ENCODE peak calls at places on chromosomes 12 and 14, in six cellular contexts. A is mucosa of descending colon, T is RWPE1, Y is OCI-LY7, E is uterus, W is cardiac fibroblast. O is an unnamed sample.

GRCh38 chr14:54692261-54692861 is 125.4 kb downstream of the SAMD4A start:
- DNase-seq in A (no peak), T (no peak), Y (no peak), E (no peak), W (peak), O (no peak)

GRCh38 chr12:110636516-110636915 is 22.6 kb downstream of the TCTN1 start:
- DNase-seq in A (no peak), T (no peak), Y (peak), E (no peak), W (no peak), O (peak)

GRCh38 chr12:28966049-28966778 is 182.9 kb upstream of the FAR2 start:
- DNase-seq in A (no peak), T (no peak), Y (no peak), E (peak), W (no peak), O (no peak)

GRCh38 chr12:49941556-49942511 is 8.7 kb upstream of the AQP2 start:
- DNase-seq in A (no peak), T (no peak), Y (no peak), E (no peak), W (no peak), O (no peak)

GRCh38 chr12:39138268-39138667 is 232.9 kb upstream of the CPNE8 start:
- DNase-seq in A (no peak), T (no peak), Y (no peak), E (no peak), W (no peak), O (no peak)

GRCh38 chr14:68924392-68925158 is 54.5 kb downstream of the ACTN1 start:
- DNase-seq in A (no peak), T (peak), Y (no peak), E (no peak), W (no peak), O (no peak)

GRCh38 chr12:21940972-21941521 is at the start of gene ABCC9:
- DNase-seq in A (peak), T (no peak), Y (no peak), E (peak), W (peak), O (no peak)

GRCh38 chr12:20620311-20620710 is 74.8 kb upstream of the SLCO1C1 start:
- DNase-seq in A (no peak), T (no peak), Y (no peak), E (no peak), W (no peak), O (no peak)

GRCh38 chr14:105447651-105448640 is 26.7 kb upstream of the CRIP2 start:
- DNase-seq in A (peak), T (no peak), Y (no peak), E (no peak), W (no peak), O (no peak)

GRCh38 chr14:73325630-73326299 is 88.5 kb downstream of the PAPLN start:
- DNase-seq in A (no peak), T (no peak), Y (peak), E (no peak), W (no peak), O (no peak)

GRCh38 chr12:77594386-77594785 is 236.3 kb upstream of the NAV3 start:
- DNase-seq in A (no peak), T (no peak), Y (no peak), E (no peak), W (no peak), O (no peak)

GRCh38 chr14:74860899-74861733 is 14.8 kb downstream of the PROX2 start:
- DNase-seq in A (peak), T (peak), Y (peak), E (peak), W (peak), O (peak)

GRCh38 chr12:79250186-79250585 is 385.6 kb downstream of the SYT1 start:
- DNase-seq in A (no peak), T (peak), Y (no peak), E (no peak), W (peak), O (no peak)

GRCh38 chr12:14769462-14769836 is 33.8 kb downstream of the WBP11 start:
- DNase-seq in A (peak), T (no peak), Y (peak), E (peak), W (no peak), O (peak)

GRCh38 chr12:50979369-50980052 is 27.2 kb downstream of the HIGD1C start:
- DNase-seq in A (no peak), T (no peak), Y (no peak), E (no peak), W (no peak), O (peak)

GRCh38 chr14:54147285-54147684 is 190.7 kb upstream of the BMP4 start:
- DNase-seq in A (no peak), T (no peak), Y (no peak), E (no peak), W (peak), O (no peak)

GRCh38 chr14:67166450-67166853 is 22.8 kb upstream of the GARIN2 start:
- DNase-seq in A (no peak), T (peak), Y (peak), E (no peak), W (peak), O (peak)

GRCh38 chr14:23568021-23568599 is 519 bp upstream of the AP1G2 start:
- DNase-seq in A (no peak), T (no peak), Y (no peak), E (no peak), W (no peak), O (no peak)

GRCh38 chr12:22312336-22312735 is 22.2 kb downstream of the ST8SIA1 start:
- DNase-seq in A (no peak), T (peak), Y (no peak), E (no peak), W (peak), O (no peak)

GRCh38 chr12:43338848-43339526 is 213.0 kb downstream of the ADAMTS20 start:
- DNase-seq in A (no peak), T (peak), Y (no peak), E (no peak), W (peak), O (peak)

GRCh38 chr12:115118177-115118724 is 434.3 kb upstream of the TBX3 start:
- DNase-seq in A (no peak), T (no peak), Y (no peak), E (no peak), W (peak), O (no peak)

GRCh38 chr12:80712866-80713265 is 3.8 kb upstream of the MYF5 start:
- DNase-seq in A (no peak), T (no peak), Y (no peak), E (no peak), W (no peak), O (no peak)

GRCh38 chr12:33476058-33476457 is 36.4 kb upstream of the SYT10 start:
- DNase-seq in A (no peak), T (no peak), Y (no peak), E (no peak), W (peak), O (no peak)

GRCh38 chr14:74491952-74492351 is 1.2 kb downstream of the NPC2 start:
- DNase-seq in A (no peak), T (peak), Y (peak), E (no peak), W (peak), O (peak)

GRCh38 chr12:52729147-52729546 is 25.8 kb upstream of the KRT77 start:
- DNase-seq in A (no peak), T (no peak), Y (no peak), E (no peak), W (no peak), O (no peak)

GRCh38 chr14:63852817-63853730 is at the start of gene SYNE2:
- DNase-seq in A (peak), T (peak), Y (peak), E (peak), W (peak), O (peak)
- TF ChIP-seq CTCF in A (peak), T (peak), Y (peak), E (peak), W (no peak), O (peak)

DNA sequence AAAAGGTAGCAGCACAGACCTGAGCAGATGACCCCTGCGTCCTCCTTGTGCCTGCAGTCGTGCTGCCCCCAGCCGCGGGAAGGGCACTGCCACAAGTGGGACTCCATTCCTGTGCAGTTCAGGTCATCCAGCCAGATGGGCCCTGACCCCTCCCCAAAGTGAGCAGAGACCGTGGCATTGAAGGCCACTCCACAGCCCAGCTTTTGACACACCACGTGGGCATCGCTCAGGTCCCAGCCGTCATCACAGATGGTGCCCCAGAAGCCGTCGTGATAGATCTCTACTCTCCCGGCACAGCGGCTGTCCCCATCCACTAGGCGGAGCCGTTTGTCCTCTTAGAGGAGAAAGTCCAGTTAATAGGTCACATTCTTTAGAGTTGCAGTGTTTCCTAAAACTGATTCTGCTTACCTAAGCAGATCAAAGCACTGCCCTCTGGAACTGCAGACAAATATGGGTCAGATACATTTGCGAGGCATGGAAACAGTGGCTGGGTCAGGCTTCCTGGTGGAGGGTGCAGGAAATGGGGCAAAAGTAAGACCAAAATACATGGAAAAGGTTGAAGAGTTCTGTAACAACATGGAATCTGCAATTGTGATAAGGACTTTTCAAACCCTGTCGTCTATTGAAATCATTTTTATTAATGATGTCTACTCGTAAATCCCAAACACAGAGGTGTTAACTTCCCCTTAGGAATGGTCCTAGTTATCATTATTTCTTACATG is 69.4 kb downstream of the CD163L1 start:
- DNase-seq in A (no peak), T (peak), Y (peak), E (no peak), W (peak), O (peak)
- TF ChIP-seq CTCF in A (no peak), T (peak), Y (peak), E (no peak), W (peak), O (peak)

GRCh38 chr12:132904718-132905328 is 17.4 kb upstream of the CHFR start:
- DNase-seq in A (peak), T (peak), Y (peak), E (peak), W (peak), O (peak)
- TF ChIP-seq CTCF in A (peak), T (peak), Y (peak), E (peak), W (peak), O (peak)

GRCh38 chr12:116862167-116862566 is 19.1 kb downstream of the HRK start:
- DNase-seq in A (no peak), T (no peak), Y (no peak), E (no peak), W (no peak), O (no peak)

GRCh38 chr12:116860281-116860680 is 21.0 kb downstream of the HRK start:
- DNase-seq in A (no peak), T (no peak), Y (no peak), E (no peak), W (no peak), O (no peak)

GRCh38 chr12:116864371-116865160 is 16.7 kb downstream of the HRK start:
- DNase-seq in A (no peak), T (peak), Y (no peak), E (no peak), W (peak), O (no peak)

GRCh38 chr12:116861331-116861730 is 19.9 kb downstream of the HRK start:
- DNase-seq in A (no peak), T (no peak), Y (peak), E (peak), W (peak), O (peak)

DNA sequence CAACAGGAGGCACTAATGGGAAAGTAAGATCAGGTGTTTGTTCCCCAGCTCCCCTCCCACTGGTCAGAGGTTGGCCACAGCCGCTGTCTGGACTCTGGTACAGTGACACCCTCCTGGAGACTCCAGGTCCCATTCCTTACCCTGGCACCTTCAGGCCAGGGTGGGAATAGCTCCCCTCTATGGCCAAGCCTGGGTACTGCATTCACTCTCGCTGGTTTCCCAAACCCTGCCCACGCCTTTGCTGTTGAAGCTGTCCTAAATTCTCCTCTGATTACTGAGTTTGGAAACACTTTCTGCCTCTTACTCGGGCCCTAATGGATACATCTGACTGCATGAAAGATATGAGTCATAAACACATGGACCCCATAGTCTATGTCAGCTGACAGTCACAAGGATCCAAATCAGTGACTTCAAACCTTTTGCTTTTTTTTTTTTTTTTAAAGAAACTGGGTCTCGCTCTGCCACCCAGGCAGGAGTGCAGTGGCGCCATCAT is 17.9 kb downstream of the HRK start:
- DNase-seq in A (no peak), T (no peak), Y (peak), E (no peak), W (peak), O (no peak)
- TF ChIP-seq CTCF in A (peak), T (no peak), Y (peak), E (no peak), W (peak), O (peak)

DNA sequence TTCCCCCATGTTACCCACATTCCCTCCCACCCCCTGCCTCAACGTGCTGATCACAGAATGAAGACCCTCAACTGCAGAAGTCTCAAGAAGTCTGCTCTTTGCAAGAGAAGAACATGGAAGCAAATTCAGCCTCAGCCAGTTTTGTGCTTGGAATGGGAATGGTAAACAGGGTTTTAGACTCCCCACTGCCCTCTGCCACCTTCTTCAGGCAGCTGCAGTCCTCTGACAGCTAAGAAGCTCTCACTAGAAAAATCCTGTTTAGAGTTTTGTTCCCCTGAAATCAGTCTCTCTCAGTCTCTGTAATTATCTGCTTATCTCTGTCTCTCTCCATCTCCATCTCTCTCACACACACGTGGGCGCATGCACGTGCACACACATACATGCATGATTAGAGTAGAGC is 85.4 kb downstream of the CRACR2A start:
- DNase-seq in A (no peak), T (no peak), Y (no peak), E (no peak), W (no peak), O (no peak)
- TF ChIP-seq CTCF in A (no peak), T (no peak), Y (no peak), E (no peak), W (no peak), O (no peak)

GRCh38 chr12:91620949-91621348 is 438.3 kb upstream of the DCN start:
- DNase-seq in A (no peak), T (no peak), Y (no peak), E (no peak), W (peak), O (no peak)
- TF ChIP-seq CTCF in A (no peak), T (no peak), Y (no peak), E (no peak), W (no peak), O (no peak)

GRCh38 chr12:26406391-26406790 is 211.0 kb downstream of the SSPN start:
- DNase-seq in A (no peak), T (no peak), Y (no peak), E (no peak), W (no peak), O (no peak)

GRCh38 chr12:26401874-26402273 is 206.5 kb downstream of the SSPN start:
- DNase-seq in A (no peak), T (no peak), Y (no peak), E (no peak), W (no peak), O (no peak)

GRCh38 chr12:26403601-26404000 is 208.2 kb downstream of the SSPN start:
- DNase-seq in A (no peak), T (no peak), Y (no peak), E (no peak), W (no peak), O (no peak)

GRCh38 chr12:26400627-26401026 is 205.3 kb downstream of the SSPN start:
- DNase-seq in A (no peak), T (no peak), Y (no peak), E (no peak), W (no peak), O (no peak)

DNA sequence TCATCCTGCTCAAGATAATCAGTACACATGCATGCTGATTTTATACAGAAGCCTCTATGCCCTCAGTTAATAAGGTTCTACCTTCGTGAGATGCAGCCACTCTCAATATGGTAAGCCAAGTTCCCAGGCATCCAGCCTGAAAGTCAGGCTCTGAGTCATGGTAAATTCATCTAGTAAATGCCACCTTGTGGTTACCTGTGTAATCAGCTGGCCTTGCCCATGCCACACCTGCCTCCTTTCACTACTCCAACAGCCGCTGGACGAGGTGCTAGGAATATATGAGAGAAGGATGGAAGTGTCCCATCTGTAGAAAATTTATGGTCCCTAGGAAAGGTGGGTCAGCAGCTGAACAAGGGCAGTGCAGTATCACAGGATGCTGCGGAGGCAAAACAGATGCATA is 207.3 kb downstream of the SSPN start:
- DNase-seq in A (no peak), T (peak), Y (peak), E (no peak), W (peak), O (no peak)
- TF ChIP-seq CTCF in A (no peak), T (no peak), Y (peak), E (no peak), W (no peak), O (no peak)

DNA sequence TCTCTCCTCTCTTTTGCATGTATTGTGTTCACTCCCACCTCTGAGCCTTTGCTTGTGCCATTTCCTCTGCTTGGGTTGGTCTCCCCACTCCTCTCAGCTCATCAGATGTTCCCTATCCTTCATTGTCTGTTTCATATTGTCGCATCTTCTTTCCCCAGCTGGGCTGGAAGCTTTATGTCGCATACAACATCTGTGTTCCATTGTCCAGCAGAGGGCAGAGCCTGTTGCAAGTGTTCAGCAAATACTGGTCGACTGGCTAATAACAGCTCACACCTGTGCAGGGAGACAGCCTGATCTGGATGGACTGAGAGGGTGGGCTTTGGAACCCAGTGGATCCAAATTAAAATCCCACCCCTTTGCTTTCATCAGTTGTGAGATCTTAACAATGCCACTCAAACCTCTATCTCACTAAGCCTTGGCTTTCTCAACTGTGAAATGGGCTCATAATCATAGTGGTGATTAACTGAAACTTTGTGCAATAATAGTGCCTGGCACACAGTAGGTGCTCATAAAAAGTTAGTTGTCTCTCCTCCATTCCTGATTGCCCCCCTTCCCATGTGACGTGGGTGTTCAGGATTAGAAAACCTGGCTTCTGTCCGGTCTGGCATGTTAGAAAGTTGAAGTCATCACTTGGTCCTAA is 75.8 kb downstream of the RIN3 start:
- DNase-seq in A (no peak), T (no peak), Y (peak), E (no peak), W (peak), O (peak)
- TF ChIP-seq CTCF in A (no peak), T (no peak), Y (peak), E (peak), W (peak), O (peak)